ENCODE peak calls at places on chromosomes 7 and 10, in five cellular contexts. C is heart left ventricle, V is tibial artery, G is kidney, I is IMR-90. Q is an unnamed sample.

GRCh38 chr7:75888464-75889222 is 9.8 kb downstream of the RHBDD2 start:
- DNase-seq in C (peak), V (peak), I (no peak), G (peak), Q (no peak)

GRCh38 chr10:133186416-133187090 is 26.5 kb downstream of the KNDC1 start:
- DNase-seq in C (no peak), G (peak), I (no peak), V (no peak), Q (no peak)

GRCh38 chr7:46848944-46849343 is 733.0 kb downstream of the TNS3 start:
- DNase-seq in V (no peak), C (no peak), I (peak), G (no peak), Q (no peak)

GRCh38 chr10:16941865-16942264 is 124.6 kb upstream of the RSU1 start:
- DNase-seq in C (no peak), V (no peak), G (no peak), I (no peak), Q (no peak)

GRCh38 chr7:9937944-9938631 is 1035.6 kb upstream of the PHF14 start:
- DNase-seq in V (no peak), C (no peak), I (no peak), G (no peak), Q (no peak)

GRCh38 chr7:140525741-140526140 is 46.4 kb upstream of the MKRN1 start:
- DNase-seq in C (no peak), I (no peak), G (no peak), V (no peak), Q (no peak)

GRCh38 chr7:155214328-155214986 is 83.2 kb upstream of the INSIG1 start:
- DNase-seq in C (no peak), V (peak), I (no peak), G (peak), Q (peak)

GRCh38 chr10:17029581-17030271 is 99.9 kb downstream of the CUBN start:
- DNase-seq in I (peak), G (peak), V (peak), C (peak), Q (peak)

GRCh38 chr7:90407484-90407821 is 4.2 kb downstream of the CLDN12 start:
- DNase-seq in C (no peak), I (no peak), G (no peak), V (no peak), Q (no peak)

GRCh38 chr10:75401569-75402485 is at the start of gene ZNF503:
- DNase-seq in I (peak), C (peak), G (peak), V (peak), Q (peak)

GRCh38 chr7:121202834-121203233 is 126.0 kb upstream of the WNT16 start:
- DNase-seq in C (no peak), V (no peak), G (no peak), I (peak), Q (no peak)

GRCh38 chr7:157018997-157019591 is 8.6 kb upstream of the MNX1 start:
- DNase-seq in C (no peak), V (no peak), I (no peak), G (peak), Q (peak)

GRCh38 chr7:75756340-75757297 is 15.4 kb downstream of the CCL26 start:
- DNase-seq in I (peak), G (no peak), V (no peak), C (no peak), Q (no peak)

DNA sequence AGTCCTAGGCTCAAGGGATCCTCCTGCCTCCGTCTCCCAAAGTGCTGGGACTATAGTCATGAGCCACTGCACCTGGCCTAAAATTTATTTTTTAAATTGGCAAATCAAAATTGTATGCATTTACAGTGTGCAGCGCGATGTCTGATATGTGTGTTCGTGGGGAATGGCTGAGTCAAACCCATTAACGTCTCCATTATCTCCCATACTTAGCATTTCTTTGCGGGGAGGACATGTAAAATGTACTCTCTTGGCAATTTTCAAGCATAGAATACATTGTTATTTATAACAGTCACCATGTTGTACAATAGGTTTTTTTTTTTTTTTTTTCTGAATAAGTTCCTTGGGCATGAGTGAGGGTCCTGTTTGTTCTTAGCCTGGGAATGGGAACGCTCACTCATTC is 3.8 kb downstream of the TMEM184A start:
- DNase-seq in C (no peak), V (no peak), G (no peak), I (no peak), Q (no peak)
- TF ChIP-seq CTCF in C (no peak), V (no peak), G (no peak), I (no peak), Q (no peak)

DNA sequence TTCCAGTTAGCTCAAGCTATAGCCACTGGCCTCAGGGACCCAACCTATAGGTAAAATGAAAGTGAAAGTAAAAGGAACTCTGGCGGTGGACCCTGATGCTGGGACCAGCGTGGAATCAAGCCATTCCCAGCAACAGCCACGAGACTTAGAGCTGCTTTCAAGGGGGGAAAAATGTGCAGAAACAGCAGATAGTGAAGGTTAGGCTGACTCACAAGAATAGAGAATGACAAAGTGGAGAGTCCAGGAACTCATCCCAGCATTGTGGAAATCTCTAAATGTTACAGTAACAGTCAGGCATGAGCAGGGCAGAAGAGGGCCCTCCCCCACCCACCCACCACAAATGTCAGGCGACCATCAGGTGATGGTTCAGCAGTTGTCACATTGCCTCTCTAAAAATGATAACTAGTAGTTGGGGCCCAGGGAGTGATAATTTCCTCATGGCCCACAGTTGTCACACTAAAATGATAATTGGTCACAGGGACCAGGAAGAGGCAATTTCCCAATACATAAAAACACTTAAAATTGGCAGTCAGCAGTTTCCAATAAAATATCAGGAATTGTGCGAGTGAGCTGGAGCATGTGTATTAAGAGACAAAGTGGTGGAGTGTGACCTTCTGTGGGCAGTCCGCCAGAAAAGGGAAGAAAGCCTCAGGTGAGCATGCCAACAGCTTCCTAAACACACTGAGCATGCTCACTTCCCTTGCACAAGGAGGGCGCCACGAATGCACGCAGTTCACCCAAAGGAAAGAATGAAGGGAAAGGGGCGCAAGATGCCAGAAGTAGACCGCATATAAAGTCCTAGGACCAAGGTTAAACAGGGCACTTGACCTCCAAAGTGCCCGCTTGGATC is 129.8 kb upstream of the PPP1R3A start:
- DNase-seq in V (no peak), C (no peak), I (peak), G (no peak), Q (no peak)
- H3K4me3 ChIP-seq in V (peak), C (peak), I (peak), G (peak), Q (peak)

GRCh38 chr7:1070544-1071342 is 17.2 kb upstream of the GPER1 start:
- DNase-seq in V (no peak), I (no peak), G (no peak), C (no peak), Q (no peak)
- TF ChIP-seq CTCF in V (no peak), I (no peak), G (no peak), C (no peak), Q (no peak)

DNA sequence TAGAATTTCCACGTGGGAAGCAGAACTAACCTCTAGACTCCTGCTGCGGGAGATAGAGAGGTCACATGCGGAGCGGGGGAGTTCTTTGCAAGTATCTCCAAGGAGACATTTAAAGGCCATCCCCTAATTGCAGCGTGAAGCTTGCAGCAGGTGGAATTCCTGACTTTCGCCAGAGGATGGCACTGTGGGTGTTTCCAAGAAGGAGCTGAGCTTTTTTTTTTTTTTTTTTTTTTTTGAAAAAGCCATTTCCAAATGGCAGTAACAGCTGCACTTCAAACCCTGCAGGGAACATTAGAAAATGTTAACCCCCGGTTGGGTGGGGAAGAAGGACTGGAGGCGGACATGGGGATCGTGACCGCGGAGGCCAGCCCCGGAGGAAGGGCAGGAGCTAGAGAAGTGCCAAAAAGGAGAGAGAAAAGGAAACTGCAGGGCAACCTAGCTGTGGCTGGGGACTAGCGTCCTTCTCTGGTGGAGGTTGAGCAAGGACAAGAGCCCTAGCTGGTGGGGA is 487.7 kb downstream of the TYW1 start:
- DNase-seq in V (no peak), G (no peak), C (peak), I (peak), Q (no peak)
- H3K4me3 ChIP-seq in V (peak), G (peak), C (peak), I (no peak), Q (no peak)

GRCh38 chr7:129055294-129055816 is 444 bp upstream of the TNPO3 start:
- DNase-seq in G (no peak), I (no peak), C (no peak), V (no peak), Q (no peak)

GRCh38 chr7:129053938-129054437 is 923 bp downstream of the TNPO3 start:
- DNase-seq in I (peak), C (no peak), G (no peak), V (no peak), Q (no peak)

GRCh38 chr7:129055861-129056464 is 1.1 kb upstream of the TNPO3 start:
- DNase-seq in V (no peak), C (no peak), I (no peak), G (no peak), Q (no peak)

GRCh38 chr7:129052441-129052840 is 2.5 kb downstream of the TNPO3 start:
- DNase-seq in C (no peak), G (no peak), V (no peak), I (no peak), Q (no peak)

DNA sequence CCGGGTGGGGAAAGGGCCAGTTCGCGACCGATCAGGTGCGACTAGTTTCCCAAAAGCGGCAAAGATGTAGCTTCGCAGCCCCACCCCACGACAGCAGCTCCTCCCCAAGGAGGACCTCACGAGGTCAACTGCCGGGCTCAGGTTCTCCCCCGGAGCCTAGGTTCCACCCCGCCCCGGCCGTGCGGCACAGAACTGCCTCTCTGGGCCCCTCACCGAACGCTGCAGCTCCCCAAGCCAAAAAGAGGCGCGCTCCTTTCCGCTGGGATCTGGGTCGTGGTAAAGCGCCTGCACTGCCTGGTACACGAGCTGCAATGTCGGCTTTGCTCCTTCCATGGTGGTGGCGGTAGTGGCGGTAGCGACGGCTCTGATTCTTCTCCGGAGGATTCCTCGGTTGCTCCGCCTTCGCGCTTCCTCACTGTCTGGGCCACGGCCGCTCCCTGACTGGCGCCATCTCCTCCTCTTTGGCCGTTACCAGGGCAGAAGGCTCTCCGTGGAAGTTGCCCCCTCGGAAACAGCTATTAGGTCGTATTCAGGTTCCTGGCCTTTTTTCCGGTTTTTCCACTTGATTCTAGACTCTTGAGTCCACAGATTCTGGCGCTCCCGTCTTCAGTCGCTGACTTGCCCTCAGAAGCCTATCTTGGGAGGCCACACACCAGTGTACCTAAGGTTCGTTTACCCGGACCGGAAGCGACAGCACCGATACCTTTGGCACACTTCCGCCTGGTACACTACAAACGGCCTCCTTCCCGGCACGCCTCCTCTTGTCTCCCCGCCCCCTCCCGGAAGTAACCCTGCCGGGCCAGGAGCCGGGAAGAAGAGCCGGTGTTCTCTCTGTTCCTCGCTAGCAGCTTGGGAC is at the start of gene TNPO3:
- DNase-seq in C (peak), V (peak), G (peak), I (peak), Q (peak)
- TF ChIP-seq CTCF in C (no peak), V (no peak), G (no peak), I (no peak), Q (no peak)

Q was measured in spleen.